ENCODE peak calls at places on chromosomes 3 and 15, in four cellular contexts. B is IMR-90, X is DND-41, H is HepG2. I is an unnamed sample.

GRCh38 chr3:46952813-46953212 is 23.7 kb downstream of the CCDC12 start:
- DNase-seq in B (no peak), H (no peak), X (no peak), I (no peak)

GRCh38 chr3:29591579-29591978 is 310.7 kb downstream of the RBMS3 start:
- DNase-seq in H (no peak), B (no peak), X (no peak), I (no peak)

GRCh38 chr3:144770813-144771400 is 799.3 kb downstream of the DIPK2A start:
- DNase-seq in B (peak; percentile 38), H (peak; percentile 32), X (no peak), I (no peak)

GRCh38 chr15:82093774-82094211 is 48.0 kb upstream of the MEX3B start:
- DNase-seq in H (peak; percentile 41), B (peak; percentile 97), X (no peak), I (no peak)

GRCh38 chr3:175410251-175410650 is 551.1 kb downstream of the NAALADL2 start:
- DNase-seq in X (no peak), B (peak; percentile 89), H (no peak), I (no peak)

GRCh38 chr3:80014576-80014975 is 246.8 kb upstream of the ROBO1 start:
- DNase-seq in X (no peak), H (no peak), B (no peak), I (no peak)

GRCh38 chr3:15797600-15798303 is at the start of gene ANKRD28:
- DNase-seq in X (peak; percentile 51), H (peak; percentile 58), B (peak; percentile 98), I (no peak)

GRCh38 chr3:53109822-53110771 is 20.1 kb downstream of the RFT1 start:
- DNase-seq in X (peak; percentile 56), H (peak; percentile 74), B (peak; percentile 74), I (no peak)

GRCh38 chr3:42539871-42540714 is 37.6 kb downstream of the VIPR1 start:
- DNase-seq in H (peak; percentile 54), B (no peak), X (peak; percentile 38), I (peak; percentile 83)

GRCh38 chr3:52188586-52189404 is 9.2 kb upstream of the ALAS1 start:
- DNase-seq in X (no peak), B (no peak), H (peak; percentile 42), I (no peak)

GRCh38 chr3:133939496-133939835 is 43.8 kb upstream of the RAB6B start:
- DNase-seq in H (no peak), B (no peak), X (no peak), I (no peak)

GRCh38 chr3:147529551-147529950 is 120.4 kb downstream of the ZIC1 start:
- DNase-seq in H (no peak), B (no peak), X (no peak), I (no peak)

GRCh38 chr3:13277860-13278531 is 142.1 kb downstream of the NUP210 start:
- DNase-seq in B (peak; percentile 4), X (no peak), H (no peak), I (no peak)

GRCh38 chr15:42549052-42549491 is 434 bp downstream of the HAUS2 start:
- DNase-seq in B (peak; percentile 12), X (no peak), H (peak; percentile 12), I (no peak)

GRCh38 chr3:177615015-177615414 is 417.7 kb upstream of the TBL1XR1 start:
- DNase-seq in H (peak; percentile 82), X (peak; percentile 39), B (peak; percentile 97), I (peak; percentile 81)

GRCh38 chr3:170076715-170077238 is 39.0 kb downstream of the GPR160 start:
- DNase-seq in X (peak; percentile 49), H (peak; percentile 93), B (peak; percentile 90), I (no peak)

GRCh38 chr3:15676259-15676658 is 74.7 kb downstream of the BTD start:
- DNase-seq in B (peak; percentile 28), X (no peak), H (no peak), I (no peak)

GRCh38 chr3:49910409-49911123 is 6.9 kb upstream of the MST1R start:
- DNase-seq in H (no peak), B (no peak), X (no peak), I (no peak)

GRCh38 chr3:12536423-12536822 is 8.9 kb downstream of the MKRN2OS start:
- DNase-seq in X (no peak), H (no peak), B (peak; percentile 10), I (no peak)

GRCh38 chr3:115913069-115913686 is 289.9 kb downstream of the GAP43 start:
- DNase-seq in H (peak; percentile 13), B (peak; percentile 28), X (no peak), I (no peak)
- TF ChIP-seq CTCF in H (peak; percentile 26), B (peak; percentile 54), X (peak; percentile 43), I (no peak)

DNA sequence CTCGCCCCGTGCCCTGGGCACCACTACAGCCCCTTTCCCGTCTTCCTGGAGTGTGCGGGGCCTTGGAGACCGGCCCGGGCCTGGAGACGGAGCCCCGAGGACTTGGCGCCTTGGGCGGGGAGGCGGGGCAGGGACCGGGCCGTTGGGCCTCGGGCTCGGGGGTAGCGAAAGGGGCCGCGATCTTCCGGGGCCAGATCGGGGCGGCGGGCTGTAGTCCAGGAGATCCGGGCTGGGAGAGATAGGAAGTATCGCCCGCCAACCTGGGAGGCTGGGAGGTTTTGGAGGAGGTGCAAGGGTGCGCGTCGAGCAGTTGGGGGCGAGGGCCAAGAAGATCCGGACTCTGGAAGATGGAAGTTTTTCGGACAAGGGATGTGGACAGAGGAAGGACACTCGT is 520 bp downstream of the RTF1 start:
- DNase-seq in X (no peak), H (no peak), B (peak; percentile 20), I (no peak)
- H3K9ac ChIP-seq in X (peak overlapping the region; percentile 85), H (peak overlapping the region; percentile 94), B (peak overlapping the region; percentile 93), I (peak overlapping the region; percentile 38)

GRCh38 chr15:95401586-95401985 is 928.9 kb upstream of the NR2F2 start:
- DNase-seq in B (peak; percentile 26), H (no peak), X (no peak), I (no peak)

GRCh38 chr15:95410757-95411156 is 919.7 kb upstream of the NR2F2 start:
- DNase-seq in X (no peak), B (no peak), H (no peak), I (no peak)

GRCh38 chr15:95409924-95410323 is 920.6 kb upstream of the NR2F2 start:
- DNase-seq in B (peak; percentile 32), X (no peak), H (no peak), I (no peak)

GRCh38 chr15:95407534-95407933 is 923.0 kb upstream of the NR2F2 start:
- DNase-seq in X (no peak), B (no peak), H (no peak), I (no peak)

DNA sequence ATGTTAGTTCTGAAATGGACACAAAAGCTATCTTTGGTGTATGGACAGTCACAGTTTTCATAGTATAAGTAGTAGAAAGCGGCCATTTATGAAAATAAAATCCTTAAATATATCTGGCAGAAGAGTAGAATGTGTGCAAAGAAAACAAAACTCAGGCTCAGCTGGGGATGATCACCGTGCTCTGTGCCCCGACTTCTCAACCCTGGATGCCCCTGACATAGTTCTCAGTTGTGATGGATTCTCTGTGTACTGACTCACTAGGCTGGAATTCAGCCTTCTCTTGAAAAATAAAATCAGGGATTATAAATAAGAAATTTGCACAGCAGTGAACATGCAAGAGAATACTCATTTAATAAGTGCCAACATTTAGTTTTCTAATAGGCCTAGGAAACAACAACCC is 925.1 kb upstream of the NR2F2 start:
- DNase-seq in X (no peak), B (peak; percentile 62), H (no peak), I (no peak)
- TF ChIP-seq CTCF in X (no peak), B (no peak), H (no peak), I (no peak)

GRCh38 chr3:158570999-158571702 is at the start of gene MLF1:
- DNase-seq in B (peak; percentile 93), H (peak; percentile 38), X (no peak), I (peak; percentile 98)
- H3K9ac ChIP-seq in B (peak within 1 kb of the TSS; percentile 33), H (no peak within 1 kb of the TSS), X (no peak within 1 kb of the TSS), I (peak within 1 kb of the TSS; percentile 57)

DNA sequence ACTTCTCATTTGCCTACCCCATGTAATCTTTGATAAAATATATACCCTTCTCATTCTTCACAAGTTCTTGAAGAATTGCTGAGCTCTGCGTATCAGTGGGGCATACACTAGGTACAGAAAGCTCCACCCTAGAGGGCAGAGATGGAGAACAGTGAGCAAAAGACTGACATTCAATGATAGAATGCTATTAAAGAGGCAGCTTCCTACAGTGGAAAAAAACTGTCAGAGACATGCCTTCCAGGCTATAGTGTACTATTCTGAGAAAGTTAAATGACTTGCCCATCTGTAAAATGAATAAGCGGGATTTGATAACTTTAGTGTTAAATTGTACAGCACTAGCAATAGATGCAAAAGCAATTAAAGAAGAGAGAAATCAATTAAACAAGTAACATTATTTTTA is 172.8 kb downstream of the SUCNR1 start:
- DNase-seq in H (no peak), X (no peak), B (no peak), I (no peak)
- TF ChIP-seq CTCF in H (no peak), X (no peak), B (no peak), I (no peak)

GRCh38 chr15:79035111-79035601 is 55.4 kb downstream of the RASGRF1 start:
- DNase-seq in B (no peak), H (no peak), X (no peak), I (peak; percentile 68)

GRCh38 chr15:79036323-79036722 is 54.3 kb downstream of the RASGRF1 start:
- DNase-seq in B (no peak), X (no peak), H (no peak), I (peak; percentile 45)

GRCh38 chr15:79037848-79038247 is 52.7 kb downstream of the RASGRF1 start:
- DNase-seq in B (no peak), H (no peak), X (no peak), I (no peak)

GRCh38 chr15:79034284-79034683 is 56.3 kb downstream of the RASGRF1 start:
- DNase-seq in X (no peak), B (no peak), H (no peak), I (no peak)

GRCh38 chr15:79035814-79036213 is 54.8 kb downstream of the RASGRF1 start:
- DNase-seq in B (no peak), X (no peak), H (no peak), I (peak; percentile 61)
- H3K9ac ChIP-seq in B (no peak overlapping the region), X (no peak overlapping the region), H (no peak overlapping the region), I (no peak overlapping the region)

DNA sequence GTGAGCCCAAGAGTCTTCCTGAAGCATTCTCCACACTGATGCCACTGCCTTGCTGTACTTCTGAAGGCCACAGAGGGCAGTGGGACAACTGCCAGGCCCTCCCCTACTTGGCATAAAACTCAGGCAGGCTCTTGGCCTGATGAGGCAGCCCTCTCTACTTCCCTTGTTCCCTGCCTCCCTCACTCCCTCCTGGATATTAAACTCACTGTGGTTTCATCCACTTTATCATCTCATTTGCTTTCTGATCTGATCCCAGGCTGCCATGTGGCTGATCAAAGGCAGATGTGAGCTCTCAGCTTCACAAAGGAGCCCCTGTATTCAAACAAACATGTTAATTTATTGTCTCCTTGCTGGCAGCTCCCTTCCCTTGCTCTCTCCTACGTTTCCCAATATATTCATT is 533.5 kb downstream of the IGSF11 start:
- DNase-seq in X (no peak), H (peak; percentile 28), B (no peak), I (no peak)
- TF ChIP-seq CTCF in X (no peak), H (no peak), B (no peak), I (no peak)

GRCh38 chr15:39131605-39132004 is 449.3 kb upstream of the THBS1 start:
- DNase-seq in H (no peak), B (peak; percentile 56), X (no peak), I (no peak)
- H3K9ac ChIP-seq in H (no peak overlapping the region), B (peak overlapping the region; percentile 22), X (no peak overlapping the region), I (no peak overlapping the region)

I was measured in kidney.